ENCODE peak calls at places on chromosomes 2 and 18, in four cellular contexts. H, N, T and M are unnamed samples.

GRCh38 chr18:8423051-8423558 is 186.1 kb upstream of the RAB12 start:
- DNase-seq in H (no peak), N (no peak), T (no peak), M (no peak)

GRCh38 chr2:159106105-159106504 is 137.7 kb downstream of the TANC1 start:
- DNase-seq in H (no peak), T (no peak), N (no peak), M (no peak)

GRCh38 chr2:205188516-205189138 is 493.7 kb upstream of the NRP2 start:
- DNase-seq in N (no peak), H (no peak), T (no peak), M (peak; percentile 56)

GRCh38 chr2:128591841-128592822 is 273.5 kb upstream of the HS6ST1 start:
- DNase-seq in T (no peak), H (no peak), N (no peak), M (no peak)

GRCh38 chr2:227267406-227268115 is 57.5 kb upstream of the MFF start:
- DNase-seq in T (no peak), N (no peak), H (no peak), M (no peak)

GRCh38 chr2:17892726-17893534 is 14.5 kb downstream of the KCNS3 start:
- DNase-seq in N (no peak), T (no peak), H (no peak), M (no peak)

GRCh38 chr2:101127319-101128056 is 23.7 kb downstream of the TBC1D8 start:
- DNase-seq in T (no peak), H (no peak), N (no peak), M (no peak)

GRCh38 chr2:21268871-21269224 is 145.1 kb downstream of the TDRD15 start:
- DNase-seq in H (no peak), T (no peak), N (no peak), M (no peak)

GRCh38 chr2:147386284-147386683 is 458.5 kb upstream of the ACVR2A start:
- DNase-seq in N (no peak), T (no peak), H (no peak), M (no peak)

GRCh38 chr2:207881902-207882301 is 112.2 kb upstream of the FZD5 start:
- DNase-seq in T (no peak), N (no peak), H (no peak), M (no peak)

GRCh38 chr18:5556317-5556974 is 12.6 kb upstream of the EPB41L3 start:
- DNase-seq in T (no peak), N (no peak), H (no peak), M (no peak)

GRCh38 chr2:223601932-223602676 is at the start of gene SCG2:
- DNase-seq in T (peak; percentile 82), N (peak; percentile 28), H (no peak), M (peak; percentile 84)

GRCh38 chr2:29047083-29047840 is 27.1 kb downstream of the PCARE start:
- DNase-seq in N (no peak), T (no peak), H (no peak), M (no peak)

GRCh38 chr2:17621781-17622180 is 81.3 kb downstream of the VSNL1 start:
- DNase-seq in T (no peak), N (no peak), H (no peak), M (no peak)